ENCODE peak calls at places on chromosomes 2 and 18, in four cellular contexts. One of them, this sample, is unnamed.

GRCh38 chr2:6785511-6785910 is 80.2 kb downstream of the CMPK2 start:
- DNase-seq in dorsolateral prefrontal cortex: no peak
- DNase-seq in breast epithelium: no peak
- DNase-seq in fibroblast of mammary gland: no peak
- DNase-seq in this sample: no peak

GRCh38 chr2:190996338-190996946 is 17.5 kb downstream of the STAT1 start:
- DNase-seq in dorsolateral prefrontal cortex: no peak
- DNase-seq in breast epithelium: no peak
- DNase-seq in fibroblast of mammary gland: peak
- DNase-seq in this sample: peak

GRCh38 chr2:216371756-216372702 is at the start of gene MARCHF4:
- DNase-seq in dorsolateral prefrontal cortex: peak
- DNase-seq in breast epithelium: peak
- DNase-seq in fibroblast of mammary gland: peak
- DNase-seq in this sample: peak

GRCh38 chr2:188798159-188798558 is 176.0 kb upstream of the COL3A1 start:
- DNase-seq in dorsolateral prefrontal cortex: no peak
- DNase-seq in breast epithelium: no peak
- DNase-seq in fibroblast of mammary gland: peak
- DNase-seq in this sample: peak

GRCh38 chr2:177295479-177295878 is 31.0 kb upstream of the NFE2L2 start:
- DNase-seq in dorsolateral prefrontal cortex: no peak
- DNase-seq in breast epithelium: no peak
- DNase-seq in fibroblast of mammary gland: peak
- DNase-seq in this sample: peak

GRCh38 chr18:44895176-44895798 is 214.6 kb downstream of the SETBP1 start:
- DNase-seq in dorsolateral prefrontal cortex: no peak
- DNase-seq in breast epithelium: no peak
- DNase-seq in fibroblast of mammary gland: peak
- DNase-seq in this sample: peak

GRCh38 chr2:197883354-197884032 is 79.1 kb downstream of the PLCL1 start:
- DNase-seq in dorsolateral prefrontal cortex: no peak
- DNase-seq in breast epithelium: no peak
- DNase-seq in fibroblast of mammary gland: peak
- DNase-seq in this sample: no peak

GRCh38 chr2:148922776-148923175 is 47.7 kb downstream of the KIF5C start:
- DNase-seq in dorsolateral prefrontal cortex: no peak
- DNase-seq in breast epithelium: peak
- DNase-seq in fibroblast of mammary gland: no peak
- DNase-seq in this sample: no peak

GRCh38 chr18:56128153-56128791 is 510.1 kb downstream of the TXNL1 start:
- DNase-seq in dorsolateral prefrontal cortex: no peak
- DNase-seq in breast epithelium: no peak
- DNase-seq in fibroblast of mammary gland: no peak
- DNase-seq in this sample: no peak

GRCh38 chr2:225598922-225599321 is 199.4 kb downstream of the NYAP2 start:
- DNase-seq in dorsolateral prefrontal cortex: no peak
- DNase-seq in breast epithelium: no peak
- DNase-seq in fibroblast of mammary gland: peak
- DNase-seq in this sample: peak

GRCh38 chr2:55718165-55719008 is 24.7 kb upstream of the PNPT1 start:
- DNase-seq in dorsolateral prefrontal cortex: no peak
- DNase-seq in breast epithelium: peak
- DNase-seq in fibroblast of mammary gland: peak
- DNase-seq in this sample: peak

GRCh38 chr2:109493176-109493935 is 120.4 kb downstream of the SEPTIN10 start:
- DNase-seq in dorsolateral prefrontal cortex: no peak
- DNase-seq in breast epithelium: no peak
- DNase-seq in fibroblast of mammary gland: no peak
- DNase-seq in this sample: no peak

GRCh38 chr18:5962362-5962761 is 67.0 kb upstream of the TMEM200C start:
- DNase-seq in dorsolateral prefrontal cortex: no peak
- DNase-seq in breast epithelium: no peak
- DNase-seq in fibroblast of mammary gland: no peak
- DNase-seq in this sample: no peak

GRCh38 chr2:101751875-101752619 is 54.5 kb downstream of the MAP4K4 start:
- DNase-seq in dorsolateral prefrontal cortex: no peak
- DNase-seq in breast epithelium: no peak
- DNase-seq in fibroblast of mammary gland: no peak
- DNase-seq in this sample: no peak

GRCh38 chr2:1869987-1870386 is 125.7 kb upstream of the PXDN start:
- DNase-seq in dorsolateral prefrontal cortex: no peak
- DNase-seq in breast epithelium: no peak
- DNase-seq in fibroblast of mammary gland: no peak
- DNase-seq in this sample: peak

GRCh38 chr18:79949571-79950439 is 1.6 kb downstream of the SLC66A2 start:
- DNase-seq in dorsolateral prefrontal cortex: peak
- DNase-seq in breast epithelium: no peak
- DNase-seq in fibroblast of mammary gland: no peak
- DNase-seq in this sample: peak

GRCh38 chr2:30235008-30235655 is 3.8 kb downstream of the LBH start:
- DNase-seq in dorsolateral prefrontal cortex: no peak
- DNase-seq in breast epithelium: no peak
- DNase-seq in fibroblast of mammary gland: peak
- DNase-seq in this sample: no peak

GRCh38 chr18:76801567-76802505 is 20.5 kb upstream of the ZNF236 start:
- DNase-seq in dorsolateral prefrontal cortex: no peak
- DNase-seq in breast epithelium: no peak
- DNase-seq in fibroblast of mammary gland: peak
- DNase-seq in this sample: peak
- H3K4me3 ChIP-seq in dorsolateral prefrontal cortex: peak
- H3K4me3 ChIP-seq in breast epithelium: peak
- H3K4me3 ChIP-seq in fibroblast of mammary gland: peak
- H3K4me3 ChIP-seq in this sample: peak

DNA sequence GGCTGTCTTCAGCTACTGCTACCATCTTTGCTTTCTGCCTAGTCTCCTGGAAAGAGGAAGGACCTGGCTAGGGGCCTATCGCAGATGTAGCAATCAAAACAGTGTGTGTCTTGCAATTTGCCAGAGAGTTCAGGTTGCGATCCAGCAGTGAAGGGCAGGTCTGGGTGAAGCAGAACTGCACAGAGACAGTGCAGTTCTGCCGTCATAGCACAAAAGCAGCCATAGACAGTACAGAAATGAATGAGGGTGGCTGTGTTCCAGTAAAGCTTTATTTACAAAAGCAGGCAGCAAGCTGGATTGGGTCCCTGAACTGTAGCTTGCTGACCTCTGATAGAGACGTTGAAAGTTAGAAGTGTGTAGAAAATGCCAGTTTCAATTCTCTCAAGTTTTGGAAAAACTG is 186.7 kb downstream of the LTBP1 start:
- DNase-seq in dorsolateral prefrontal cortex: no peak
- DNase-seq in breast epithelium: no peak
- DNase-seq in fibroblast of mammary gland: peak
- DNase-seq in this sample: peak
- H3K4me3 ChIP-seq in dorsolateral prefrontal cortex: no peak
- H3K4me3 ChIP-seq in breast epithelium: no peak
- H3K4me3 ChIP-seq in fibroblast of mammary gland: no peak
- H3K4me3 ChIP-seq in this sample: peak

GRCh38 chr2:206098471-206098870 is 12.5 kb upstream of the INO80D start:
- DNase-seq in dorsolateral prefrontal cortex: no peak
- DNase-seq in breast epithelium: no peak
- DNase-seq in fibroblast of mammary gland: no peak
- DNase-seq in this sample: no peak
- H3K4me3 ChIP-seq in dorsolateral prefrontal cortex: no peak
- H3K4me3 ChIP-seq in breast epithelium: no peak
- H3K4me3 ChIP-seq in fibroblast of mammary gland: no peak
- H3K4me3 ChIP-seq in this sample: no peak

DNA sequence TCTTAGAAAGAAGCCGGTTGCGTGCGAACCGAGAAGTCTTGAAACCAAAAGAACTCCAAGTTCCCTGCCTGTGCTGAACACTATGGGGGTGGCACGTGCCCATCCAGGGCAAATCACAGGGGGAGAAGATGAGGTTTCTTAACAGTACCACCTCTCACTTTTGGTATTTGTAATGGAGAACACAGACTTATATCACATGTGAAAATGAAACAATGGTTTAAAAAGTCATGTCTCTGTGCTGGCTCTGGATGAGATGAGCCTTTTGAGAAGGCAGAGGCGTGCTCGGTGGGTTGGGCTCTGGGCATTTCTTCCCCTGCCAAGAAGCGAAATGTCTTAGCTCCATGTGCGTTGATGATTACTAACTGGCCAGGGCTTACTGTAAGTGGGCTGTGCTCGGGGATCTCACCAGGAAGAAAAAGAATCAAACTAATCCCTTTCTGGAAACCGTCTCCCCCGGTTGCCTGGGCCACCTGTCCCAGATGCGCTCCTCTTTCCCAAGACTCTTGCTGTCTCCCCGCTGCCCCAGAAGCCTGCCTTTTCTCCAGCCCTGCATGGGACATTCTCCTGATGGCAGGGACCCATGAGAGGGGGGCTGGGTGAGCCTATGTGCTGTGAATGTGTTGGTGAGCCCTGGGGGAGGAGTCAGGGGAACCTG is 252.9 kb downstream of the PRKCE start:
- DNase-seq in dorsolateral prefrontal cortex: no peak
- DNase-seq in breast epithelium: no peak
- DNase-seq in fibroblast of mammary gland: peak
- DNase-seq in this sample: no peak
- H3K4me3 ChIP-seq in dorsolateral prefrontal cortex: no peak
- H3K4me3 ChIP-seq in breast epithelium: peak
- H3K4me3 ChIP-seq in fibroblast of mammary gland: no peak
- H3K4me3 ChIP-seq in this sample: no peak

GRCh38 chr2:219219113-219219696 is 447 bp upstream of the ABCB6 start:
- DNase-seq in dorsolateral prefrontal cortex: no peak
- DNase-seq in breast epithelium: no peak
- DNase-seq in fibroblast of mammary gland: no peak
- DNase-seq in this sample: no peak
- H3K4me3 ChIP-seq in dorsolateral prefrontal cortex: peak
- H3K4me3 ChIP-seq in breast epithelium: peak
- H3K4me3 ChIP-seq in fibroblast of mammary gland: peak
- H3K4me3 ChIP-seq in this sample: peak

GRCh38 chr2:237601453-237602116 is 11.1 kb upstream of the RAB17 start:
- DNase-seq in dorsolateral prefrontal cortex: no peak
- DNase-seq in breast epithelium: no peak
- DNase-seq in fibroblast of mammary gland: no peak
- DNase-seq in this sample: no peak

GRCh38 chr2:237600205-237600846 is 9.8 kb upstream of the RAB17 start:
- DNase-seq in dorsolateral prefrontal cortex: no peak
- DNase-seq in breast epithelium: no peak
- DNase-seq in fibroblast of mammary gland: peak
- DNase-seq in this sample: peak

GRCh38 chr2:237598468-237599208 is 8.1 kb upstream of the RAB17 start:
- DNase-seq in dorsolateral prefrontal cortex: no peak
- DNase-seq in breast epithelium: no peak
- DNase-seq in fibroblast of mammary gland: no peak
- DNase-seq in this sample: no peak

GRCh38 chr2:237597680-237598145 is 7.2 kb upstream of the RAB17 start:
- DNase-seq in dorsolateral prefrontal cortex: no peak
- DNase-seq in breast epithelium: no peak
- DNase-seq in fibroblast of mammary gland: no peak
- DNase-seq in this sample: no peak

DNA sequence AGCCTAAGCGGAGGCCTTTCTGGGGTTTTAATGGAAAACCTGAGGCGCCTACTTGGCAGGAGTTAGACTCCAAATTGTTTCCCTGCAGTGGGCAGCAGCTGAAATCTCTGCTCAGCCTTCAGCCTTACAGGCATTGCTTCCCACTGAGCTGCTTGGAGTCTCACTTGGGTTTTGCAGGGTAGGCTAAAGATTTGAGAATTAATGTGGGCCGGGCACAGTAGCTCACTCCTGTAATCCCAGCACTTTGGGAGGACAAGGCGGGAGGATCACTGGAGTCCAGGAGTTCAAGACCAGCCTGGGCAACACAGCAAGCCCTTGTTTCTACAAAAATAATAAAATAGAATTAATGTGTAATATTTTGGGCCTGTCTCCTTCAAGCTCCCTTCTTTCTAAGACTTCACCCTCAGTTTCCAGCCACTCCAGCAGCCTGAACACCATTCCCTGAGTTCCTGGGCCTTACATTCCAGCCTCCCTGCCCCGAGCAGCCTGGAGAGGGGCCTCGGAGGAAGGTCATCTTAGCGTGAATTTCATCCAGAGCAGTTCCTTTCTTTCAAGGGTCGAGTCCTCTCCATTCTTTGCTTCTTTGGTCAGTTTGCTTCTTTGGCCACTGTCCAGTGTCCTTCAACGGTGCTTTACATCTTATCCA is 9.1 kb upstream of the RAB17 start:
- DNase-seq in dorsolateral prefrontal cortex: no peak
- DNase-seq in breast epithelium: no peak
- DNase-seq in fibroblast of mammary gland: no peak
- DNase-seq in this sample: no peak
- H3K4me3 ChIP-seq in dorsolateral prefrontal cortex: no peak
- H3K4me3 ChIP-seq in breast epithelium: peak
- H3K4me3 ChIP-seq in fibroblast of mammary gland: no peak
- H3K4me3 ChIP-seq in this sample: peak

DNA sequence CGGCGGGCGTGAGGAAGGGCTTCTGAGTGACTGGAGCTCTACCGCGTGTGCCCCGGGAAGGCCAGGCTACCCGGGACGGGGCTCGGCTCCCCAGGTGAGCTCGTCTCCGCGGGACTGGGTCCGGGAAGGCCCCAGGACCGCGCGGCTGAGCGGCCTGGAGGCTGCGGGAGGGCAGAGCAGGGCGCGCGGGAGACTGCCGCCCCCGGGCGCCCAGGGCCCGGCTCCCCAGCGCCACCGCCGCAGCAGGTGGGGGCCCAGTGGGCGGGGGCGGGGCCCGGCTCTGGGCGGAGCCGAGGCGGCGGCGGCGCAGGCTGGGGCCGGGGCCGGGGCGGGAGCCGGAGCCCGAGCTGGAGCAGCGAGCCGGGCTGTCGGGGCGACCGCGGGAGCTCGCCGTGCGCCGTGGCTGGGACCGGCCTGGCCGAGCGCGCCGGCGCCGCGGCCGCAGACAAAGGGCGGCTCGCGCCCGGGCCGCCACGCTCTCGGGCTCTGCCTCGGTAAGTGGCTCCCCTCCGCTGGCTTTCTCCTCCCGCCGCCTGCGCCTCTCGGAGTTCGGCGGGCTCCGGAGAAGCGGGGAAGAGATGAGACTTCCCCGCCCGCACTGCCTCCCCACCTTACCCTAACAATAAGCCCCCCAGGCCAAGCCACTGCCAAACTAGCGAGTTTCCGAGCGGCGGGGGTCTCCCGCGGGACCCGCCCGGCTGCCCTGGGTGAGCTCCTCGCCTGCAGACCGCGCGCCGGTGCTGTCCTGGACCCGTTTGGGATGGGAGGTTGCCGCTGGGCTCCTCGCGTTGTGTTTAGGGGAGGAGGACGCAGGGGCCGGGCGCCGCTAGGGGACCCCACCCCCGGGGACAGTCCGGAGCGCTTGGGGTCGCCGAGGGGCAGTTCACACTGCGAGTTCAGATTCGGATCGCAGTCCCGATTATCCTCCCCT is at the start of gene MAPK4:
- DNase-seq in dorsolateral prefrontal cortex: no peak
- DNase-seq in breast epithelium: no peak
- DNase-seq in fibroblast of mammary gland: peak
- DNase-seq in this sample: peak
- H3K4me3 ChIP-seq in dorsolateral prefrontal cortex: peak
- H3K4me3 ChIP-seq in breast epithelium: peak
- H3K4me3 ChIP-seq in fibroblast of mammary gland: peak
- H3K4me3 ChIP-seq in this sample: peak

DNA sequence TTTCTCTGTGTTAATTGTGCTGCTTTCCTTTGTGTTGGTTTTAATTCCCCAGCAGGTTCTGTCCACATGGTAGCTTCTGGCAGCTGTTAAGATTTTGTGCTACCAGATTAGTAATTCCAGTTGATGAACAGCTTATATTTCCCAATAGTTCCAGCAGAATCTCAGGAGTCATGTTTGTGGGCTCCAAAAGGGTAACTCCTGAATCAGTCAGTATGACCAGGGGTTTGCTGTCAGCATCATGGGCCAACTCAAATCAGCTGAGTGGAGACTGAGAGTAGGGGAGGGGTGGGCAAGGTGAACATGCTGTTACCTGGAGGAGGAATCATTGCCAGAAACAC is 120.2 kb upstream of the CXCR4 start:
- DNase-seq in dorsolateral prefrontal cortex: no peak
- DNase-seq in breast epithelium: no peak
- DNase-seq in fibroblast of mammary gland: peak
- DNase-seq in this sample: peak
- H3K4me3 ChIP-seq in dorsolateral prefrontal cortex: no peak
- H3K4me3 ChIP-seq in breast epithelium: no peak
- H3K4me3 ChIP-seq in fibroblast of mammary gland: no peak
- H3K4me3 ChIP-seq in this sample: no peak

This sample was measured in choroid plexus epithelial cell.